ENCODE peak calls at places on chromosomes 16 and 17, in four cellular contexts. M, J, B and G are unnamed samples.

GRCh38 chr17:3710951-3711383 is 12.7 kb upstream of the HASPIN start:
- DNase-seq in M (peak; percentile 53), J (peak; percentile 73), B (no peak), G (peak; percentile 84)

GRCh38 chr17:2483084-2483483 is 28.6 kb downstream of the METTL16 start:
- DNase-seq in M (no peak), J (no peak), B (no peak), G (no peak)

GRCh38 chr17:81341347-81342061 is 46.4 kb upstream of the SLC38A10 start:
- DNase-seq in M (no peak), J (peak; percentile 16), B (no peak), G (no peak)

GRCh38 chr17:49001671-49002070 is 4.5 kb downstream of the IGF2BP1 start:
- DNase-seq in M (no peak), J (no peak), B (no peak), G (no peak)

GRCh38 chr16:24821129-24821528 is 24.6 kb upstream of the SLC5A11 start:
- DNase-seq in M (no peak), J (no peak), B (no peak), G (no peak)

GRCh38 chr17:61310611-61311010 is 89.0 kb upstream of the TBX2 start:
- DNase-seq in M (no peak), J (peak; percentile 27), B (no peak), G (no peak)

GRCh38 chr16:82630688-82631087 is 3.9 kb downstream of the CDH13 start:
- DNase-seq in M (no peak), J (no peak), B (no peak), G (no peak)

GRCh38 chr16:67035364-67035763 is 6.4 kb downstream of the CBFB start:
- DNase-seq in M (no peak), J (no peak), B (no peak), G (no peak)

GRCh38 chr17:45818708-45819107 is 26.0 kb upstream of the SPPL2C start:
- DNase-seq in M (no peak), J (no peak), B (no peak), G (no peak)

GRCh38 chr17:41966453-41967140 is at the start of gene CNP:
- DNase-seq in M (peak; percentile 94), J (peak; percentile 90), B (peak; percentile 94), G (peak; percentile 94)

GRCh38 chr16:66045626-66046025 is 320.9 kb upstream of the CDH5 start:
- DNase-seq in M (no peak), J (peak; percentile 59), B (no peak), G (no peak)

GRCh38 chr17:12256380-12256995 is 235.8 kb downstream of the MAP2K4 start:
- DNase-seq in M (peak; percentile 18), J (peak; percentile 48), B (peak; percentile 53), G (peak; percentile 52)

GRCh38 chr16:80720759-80721470 is 83.5 kb downstream of the CDYL2 start:
- DNase-seq in M (no peak), J (peak; percentile 50), B (no peak), G (no peak)

GRCh38 chr16:4945560-4946502 is 8.9 kb upstream of the PPL start:
- DNase-seq in M (no peak), J (no peak), B (no peak), G (no peak)

GRCh38 chr16:10562361-10562899 is 18.0 kb downstream of the EMP2 start:
- DNase-seq in M (no peak), J (no peak), B (no peak), G (no peak)

GRCh38 chr17:27489045-27489715 is 32.9 kb downstream of the KSR1 start:
- DNase-seq in M (peak; percentile 59), J (peak; percentile 64), B (peak; percentile 50), G (peak; percentile 61)

GRCh38 chr17:14428640-14429029 is 127.8 kb downstream of the HS3ST3B1 start:
- DNase-seq in M (no peak), J (no peak), B (no peak), G (peak; percentile 43)

GRCh38 chr16:55868137-55868536 is 7.0 kb downstream of the CES5A start:
- DNase-seq in M (no peak), J (no peak), B (no peak), G (no peak)

GRCh38 chr16:57016301-57016700 is 26.9 kb downstream of the NLRC5 start:
- DNase-seq in M (no peak), J (peak; percentile 23), B (no peak), G (no peak)

GRCh38 chr16:57012353-57012752 is 23.0 kb downstream of the NLRC5 start:
- DNase-seq in M (no peak), J (no peak), B (no peak), G (no peak)

GRCh38 chr16:57016831-57017230 is 27.5 kb downstream of the NLRC5 start:
- DNase-seq in M (no peak), J (no peak), B (no peak), G (no peak)

GRCh38 chr16:57013268-57013667 is 23.9 kb downstream of the NLRC5 start:
- DNase-seq in M (no peak), J (peak; percentile 87), B (no peak), G (no peak)

DNA sequence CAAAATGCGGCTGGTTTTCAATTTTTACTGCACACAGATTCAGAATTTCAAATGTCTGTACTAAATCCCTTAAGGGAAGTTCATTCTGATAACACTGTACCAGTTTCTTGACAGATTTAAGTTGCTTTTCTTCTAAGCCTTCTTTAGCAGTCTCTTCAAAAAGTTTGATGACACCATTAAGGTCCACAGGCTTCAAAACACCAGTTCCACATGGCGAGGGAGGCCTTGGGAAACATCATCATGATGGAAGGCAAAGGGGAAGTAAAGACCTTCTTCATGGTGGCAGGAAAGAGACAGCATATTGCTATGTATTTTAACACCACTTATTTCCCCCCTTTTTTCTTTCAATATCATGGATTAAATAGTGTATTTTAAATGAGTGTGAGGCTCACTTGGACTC is 24.5 kb downstream of the NLRC5 start:
- DNase-seq in M (no peak), J (no peak), B (no peak), G (no peak)
- H3K4me3 ChIP-seq in M (no peak overlapping the region), J (no peak overlapping the region), B (no peak overlapping the region), G (no peak overlapping the region)

GRCh38 chr17:917391-917811 is 62.2 kb downstream of the NXN start:
- DNase-seq in M (no peak), J (no peak), B (no peak), G (no peak)
- H3K4me1 ChIP-seq in M (peaks cover 5% of the 10 kb centered on the region), J (no peaks in the 10 kb centered on the region), B (peaks cover 25% of the 10 kb centered on the region), G (no peaks in the 10 kb centered on the region)

DNA sequence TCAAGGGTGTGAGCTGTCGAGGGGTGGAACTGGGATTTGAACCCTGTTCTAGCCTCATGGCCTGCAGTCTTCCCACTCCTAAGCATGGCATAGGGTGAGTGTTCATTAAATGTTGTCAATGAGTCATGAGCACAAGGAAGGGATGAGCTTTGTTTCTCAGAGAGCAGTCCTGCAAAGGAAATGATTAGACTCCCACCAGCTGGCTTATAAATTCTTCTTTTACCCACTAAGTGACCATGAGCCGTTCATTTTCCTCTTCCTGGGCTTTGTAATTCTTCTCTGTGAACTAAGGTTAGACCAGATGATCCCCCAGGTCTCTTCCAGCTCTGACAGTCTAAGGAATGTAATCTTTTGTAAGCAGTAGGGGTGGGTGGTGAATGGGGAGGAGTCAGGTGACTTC is 47.9 kb upstream of the HNF1B start:
- DNase-seq in M (no peak), J (peak; percentile 76), B (no peak), G (no peak)
- TF ChIP-seq CTCF in M (no peak), J (no peak), B (no peak), G (no peak)

DNA sequence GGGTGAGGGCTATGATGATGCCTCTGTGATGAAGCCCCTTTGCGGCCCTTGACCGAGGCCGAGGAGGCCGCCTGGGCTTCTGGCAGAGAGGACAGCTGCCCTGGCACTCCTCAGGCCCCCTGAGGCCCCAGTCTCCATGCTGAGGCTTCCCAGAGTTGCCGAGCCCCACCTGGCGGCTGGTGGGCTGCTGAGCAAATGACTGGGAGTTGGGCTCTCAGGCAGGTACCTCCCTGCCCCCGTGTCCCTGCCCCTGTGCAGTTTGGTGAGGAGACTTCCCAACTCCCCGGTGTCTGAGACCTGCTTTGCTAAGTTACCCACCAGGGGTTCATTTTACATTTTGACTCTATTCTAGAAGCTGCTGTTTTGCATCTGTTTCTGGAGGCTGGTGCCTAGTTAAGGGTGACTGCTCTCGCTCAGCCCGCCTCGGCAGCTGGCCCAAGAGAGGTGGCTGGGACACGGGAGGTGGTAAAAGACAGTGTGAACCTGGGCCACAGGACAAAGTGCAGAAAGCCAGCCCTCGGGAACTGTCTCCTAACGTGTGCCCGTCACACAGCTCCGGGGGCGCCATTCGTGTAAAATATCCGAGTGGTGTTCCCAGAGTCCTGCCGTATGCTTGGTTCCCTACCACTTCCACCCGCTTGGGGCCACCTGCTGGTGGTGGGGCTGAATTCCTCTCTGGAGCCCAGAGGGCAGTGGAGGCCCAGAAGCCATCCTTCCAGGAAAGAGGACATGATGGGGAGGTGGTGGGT is 134.5 kb downstream of the RAB11FIP4 start:
- DNase-seq in M (no peak), J (no peak), B (no peak), G (peak; percentile 50)
- H3K4me3 ChIP-seq in M (no peak overlapping the region), J (no peak overlapping the region), B (no peak overlapping the region), G (no peak overlapping the region)

GRCh38 chr17:57543230-57543629 is 201.9 kb downstream of the CCDC182 start:
- DNase-seq in M (no peak), J (no peak), B (no peak), G (no peak)
- H3K4me1 ChIP-seq in M (peaks cover 7% of the 10 kb centered on the region), J (no peaks in the 10 kb centered on the region), B (peaks cover 16% of the 10 kb centered on the region), G (peaks cover 6% of the 10 kb centered on the region)

GRCh38 chr17:8890671-8891070 is 23.2 kb upstream of the PIK3R6 start:
- DNase-seq in M (no peak), J (no peak), B (no peak), G (no peak)

GRCh38 chr17:8888704-8889302 is 21.3 kb upstream of the PIK3R6 start:
- DNase-seq in M (no peak), J (no peak), B (no peak), G (no peak)

GRCh38 chr17:8885968-8886674 is 18.6 kb upstream of the PIK3R6 start:
- DNase-seq in M (no peak), J (no peak), B (no peak), G (no peak)

GRCh38 chr17:8889458-8890210 is 22.2 kb upstream of the PIK3R6 start:
- DNase-seq in M (no peak), J (no peak), B (no peak), G (no peak)

DNA sequence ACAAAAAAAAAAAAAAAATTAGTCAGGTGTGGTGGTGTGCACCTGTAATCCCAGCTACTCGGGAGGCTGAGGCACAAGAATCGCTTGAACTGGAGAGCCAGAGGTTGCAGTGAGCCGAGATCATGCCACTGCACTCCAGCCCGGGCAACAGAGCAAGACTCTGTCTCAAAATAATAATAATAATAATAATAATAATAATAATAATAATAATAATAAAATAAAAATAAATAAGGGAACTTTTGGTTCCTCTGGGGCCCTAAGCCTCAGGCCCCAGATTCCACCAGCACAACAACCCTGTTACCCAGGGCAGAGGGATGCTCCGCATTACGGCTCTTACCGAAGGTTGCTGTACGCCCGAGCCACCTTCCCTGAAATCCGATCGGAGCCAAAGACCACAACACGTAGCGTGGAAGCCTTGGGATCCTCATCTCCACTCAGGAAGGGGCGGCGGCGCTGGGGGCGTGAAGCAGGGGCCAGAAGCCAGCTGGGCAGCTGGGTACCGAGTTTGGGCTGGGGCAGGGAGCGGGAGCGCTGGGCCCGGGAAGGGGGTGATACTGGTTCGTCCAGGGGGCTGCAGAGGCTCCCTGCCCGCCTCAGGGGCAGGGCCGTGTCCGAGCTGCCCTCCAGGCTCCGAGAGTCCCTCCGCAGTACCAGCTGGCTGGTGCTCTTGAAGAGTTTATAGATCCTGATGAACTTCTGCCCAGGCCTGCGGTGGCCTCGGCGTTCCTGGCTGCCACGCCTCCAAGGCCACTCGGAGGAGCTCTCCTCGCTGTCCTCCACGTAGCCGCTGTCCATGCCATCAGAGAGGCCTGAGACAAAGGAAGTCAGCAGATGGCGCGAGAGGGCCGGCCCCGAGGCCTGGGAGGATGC is 20.6 kb upstream of the PIK3R6 start:
- DNase-seq in M (no peak), J (peak; percentile 39), B (no peak), G (no peak)
- TF ChIP-seq CTCF in M (no peak), J (peak; percentile 46), B (no peak), G (peak; percentile 19)